ENCODE peak calls at places on chromosome 10, in ten cellular contexts. One of them, this sample, is unnamed.

GRCh38 chr10:111840546-111840945 is 343.0 kb downstream of the GPAM start:
- DNase-seq in PC-3: no peak
- DNase-seq in H1: no peak
- DNase-seq in testis: no peak
- DNase-seq in A549: no peak
- DNase-seq in heart left ventricle: no peak
- DNase-seq in IMR-90: no peak
- DNase-seq in sigmoid colon: no peak
- DNase-seq in OCI-LY7: no peak
- DNase-seq in cardiac muscle cell: no peak
- DNase-seq in this sample: no peak

GRCh38 chr10:9762966-9763656 is 1254.6 kb upstream of the CELF2 start:
- DNase-seq in PC-3: no peak
- DNase-seq in H1: no peak
- DNase-seq in testis: no peak
- DNase-seq in A549: no peak
- DNase-seq in heart left ventricle: no peak
- DNase-seq in IMR-90: peak
- DNase-seq in sigmoid colon: no peak
- DNase-seq in OCI-LY7: no peak
- DNase-seq in cardiac muscle cell: no peak
- DNase-seq in this sample: no peak

GRCh38 chr10:71075759-71076472 is 136.5 kb upstream of the UNC5B start:
- DNase-seq in PC-3: no peak
- DNase-seq in H1: peak
- DNase-seq in testis: no peak
- DNase-seq in A549: no peak
- DNase-seq in heart left ventricle: peak
- DNase-seq in IMR-90: no peak
- DNase-seq in sigmoid colon: peak
- DNase-seq in OCI-LY7: no peak
- DNase-seq in cardiac muscle cell: no peak
- DNase-seq in this sample: peak

GRCh38 chr10:103007017-103007416 is 88.9 kb downstream of the CNNM2 start:
- DNase-seq in PC-3: no peak
- DNase-seq in H1: no peak
- DNase-seq in testis: no peak
- DNase-seq in A549: no peak
- DNase-seq in heart left ventricle: no peak
- DNase-seq in IMR-90: no peak
- DNase-seq in sigmoid colon: no peak
- DNase-seq in OCI-LY7: no peak
- DNase-seq in cardiac muscle cell: no peak
- DNase-seq in this sample: no peak

GRCh38 chr10:73018632-73019031 is 64.0 kb upstream of the PLA2G12B start:
- DNase-seq in PC-3: peak
- DNase-seq in H1: no peak
- DNase-seq in testis: no peak
- DNase-seq in A549: no peak
- DNase-seq in heart left ventricle: no peak
- DNase-seq in IMR-90: no peak
- DNase-seq in sigmoid colon: no peak
- DNase-seq in OCI-LY7: no peak
- DNase-seq in cardiac muscle cell: no peak
- DNase-seq in this sample: no peak

GRCh38 chr10:124093076-124093773 is at the start of gene CHST15:
- DNase-seq in PC-3: peak
- DNase-seq in H1: peak
- DNase-seq in testis: peak
- DNase-seq in A549: peak
- DNase-seq in heart left ventricle: peak
- DNase-seq in IMR-90: no peak
- DNase-seq in sigmoid colon: peak
- DNase-seq in OCI-LY7: peak
- DNase-seq in cardiac muscle cell: peak
- DNase-seq in this sample: peak

GRCh38 chr10:126264089-126265018 is 123.9 kb downstream of the ADAM12 start:
- DNase-seq in PC-3: no peak
- DNase-seq in H1: no peak
- DNase-seq in testis: no peak
- DNase-seq in A549: no peak
- DNase-seq in heart left ventricle: no peak
- DNase-seq in IMR-90: no peak
- DNase-seq in sigmoid colon: no peak
- DNase-seq in OCI-LY7: no peak
- DNase-seq in cardiac muscle cell: no peak
- DNase-seq in this sample: no peak

GRCh38 chr10:129764901-129765663 is 199.0 kb downstream of the EBF3 start:
- DNase-seq in PC-3: no peak
- DNase-seq in H1: peak
- DNase-seq in testis: peak
- DNase-seq in A549: no peak
- DNase-seq in heart left ventricle: no peak
- DNase-seq in IMR-90: no peak
- DNase-seq in sigmoid colon: peak
- DNase-seq in OCI-LY7: no peak
- DNase-seq in cardiac muscle cell: no peak
- DNase-seq in this sample: peak

GRCh38 chr10:55629792-55630490 is 731.1 kb downstream of the ZWINT start:
- DNase-seq in PC-3: peak
- DNase-seq in H1: peak
- DNase-seq in testis: peak
- DNase-seq in A549: peak
- DNase-seq in heart left ventricle: peak
- DNase-seq in IMR-90: peak
- DNase-seq in sigmoid colon: no peak
- DNase-seq in OCI-LY7: no peak
- DNase-seq in cardiac muscle cell: peak
- DNase-seq in this sample: no peak

GRCh38 chr10:72084094-72084459 is 4.3 kb downstream of the SPOCK2 start:
- DNase-seq in PC-3: no peak
- DNase-seq in H1: no peak
- DNase-seq in testis: no peak
- DNase-seq in A549: no peak
- DNase-seq in heart left ventricle: no peak
- DNase-seq in IMR-90: no peak
- DNase-seq in sigmoid colon: no peak
- DNase-seq in OCI-LY7: peak
- DNase-seq in cardiac muscle cell: no peak
- DNase-seq in this sample: no peak

GRCh38 chr10:126663880-126664279 is 6.6 kb downstream of the C10orf90 start:
- DNase-seq in PC-3: peak
- DNase-seq in H1: no peak
- DNase-seq in testis: no peak
- DNase-seq in A549: no peak
- DNase-seq in heart left ventricle: peak
- DNase-seq in IMR-90: peak
- DNase-seq in sigmoid colon: no peak
- DNase-seq in OCI-LY7: no peak
- DNase-seq in cardiac muscle cell: no peak
- DNase-seq in this sample: no peak

GRCh38 chr10:11164806-11165590 is 147.3 kb downstream of the CELF2 start:
- DNase-seq in PC-3: no peak
- DNase-seq in H1: peak
- DNase-seq in testis: peak
- DNase-seq in A549: no peak
- DNase-seq in heart left ventricle: peak
- DNase-seq in IMR-90: peak
- DNase-seq in sigmoid colon: peak
- DNase-seq in OCI-LY7: peak
- DNase-seq in cardiac muscle cell: peak
- DNase-seq in this sample: peak

GRCh38 chr10:13925924-13926435 is 339.2 kb downstream of the PRPF18 start:
- DNase-seq in PC-3: no peak
- DNase-seq in H1: no peak
- DNase-seq in testis: no peak
- DNase-seq in A549: no peak
- DNase-seq in heart left ventricle: no peak
- DNase-seq in IMR-90: no peak
- DNase-seq in sigmoid colon: no peak
- DNase-seq in OCI-LY7: no peak
- DNase-seq in cardiac muscle cell: no peak
- DNase-seq in this sample: no peak

GRCh38 chr10:13921941-13922340 is 335.2 kb downstream of the PRPF18 start:
- DNase-seq in PC-3: no peak
- DNase-seq in H1: no peak
- DNase-seq in testis: no peak
- DNase-seq in A549: no peak
- DNase-seq in heart left ventricle: no peak
- DNase-seq in IMR-90: no peak
- DNase-seq in sigmoid colon: no peak
- DNase-seq in OCI-LY7: no peak
- DNase-seq in cardiac muscle cell: no peak
- DNase-seq in this sample: no peak

GRCh38 chr10:13922591-13922990 is 335.8 kb downstream of the PRPF18 start:
- DNase-seq in PC-3: peak
- DNase-seq in H1: no peak
- DNase-seq in testis: no peak
- DNase-seq in A549: no peak
- DNase-seq in heart left ventricle: no peak
- DNase-seq in IMR-90: peak
- DNase-seq in sigmoid colon: no peak
- DNase-seq in OCI-LY7: no peak
- DNase-seq in cardiac muscle cell: no peak
- DNase-seq in this sample: no peak

GRCh38 chr10:13920465-13920864 is 333.7 kb downstream of the PRPF18 start:
- DNase-seq in PC-3: no peak
- DNase-seq in H1: no peak
- DNase-seq in testis: no peak
- DNase-seq in A549: no peak
- DNase-seq in heart left ventricle: no peak
- DNase-seq in IMR-90: no peak
- DNase-seq in sigmoid colon: no peak
- DNase-seq in OCI-LY7: no peak
- DNase-seq in cardiac muscle cell: no peak
- DNase-seq in this sample: no peak

DNA sequence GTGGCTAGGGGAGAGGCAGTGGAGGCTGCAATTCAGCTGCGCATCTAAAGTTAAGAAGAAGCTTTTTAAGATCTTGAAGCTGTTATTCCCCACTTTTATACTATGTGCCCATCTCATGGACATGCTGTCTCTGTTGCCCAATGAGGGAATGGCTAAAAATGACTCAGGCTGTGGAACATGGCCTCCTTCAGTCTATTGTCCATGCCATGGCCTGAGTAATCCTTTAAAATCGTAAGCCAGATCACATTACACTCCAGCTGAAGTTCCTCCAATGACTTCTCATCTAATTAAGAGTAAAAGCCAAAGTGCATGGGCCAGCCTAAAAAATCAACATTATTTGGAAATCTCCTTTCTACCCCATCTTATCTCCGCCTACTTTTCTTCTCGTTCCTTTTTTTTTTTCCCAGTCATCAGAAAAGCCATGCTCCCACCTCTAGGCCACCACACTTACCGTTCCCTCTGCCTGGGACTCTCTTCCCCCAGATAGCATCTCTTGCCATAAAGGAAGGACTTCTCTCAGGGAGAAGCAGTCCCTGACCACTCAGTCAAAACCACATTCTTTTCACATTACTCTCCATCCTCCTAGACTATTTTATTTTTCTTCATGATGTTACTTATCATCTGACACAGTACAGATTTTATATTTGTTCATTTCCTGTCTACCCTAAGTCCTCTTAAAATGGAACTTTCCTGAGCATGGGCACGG is 337.4 kb downstream of the PRPF18 start:
- DNase-seq in PC-3: peak
- DNase-seq in H1: no peak
- DNase-seq in testis: no peak
- DNase-seq in A549: no peak
- DNase-seq in heart left ventricle: no peak
- DNase-seq in IMR-90: peak
- DNase-seq in sigmoid colon: no peak
- DNase-seq in OCI-LY7: no peak
- DNase-seq in cardiac muscle cell: no peak
- DNase-seq in this sample: no peak
- TF ChIP-seq CTCF in PC-3: no peak
- TF ChIP-seq CTCF in H1: no peak
- TF ChIP-seq CTCF in testis: no peak
- TF ChIP-seq CTCF in A549: no peak
- TF ChIP-seq CTCF in heart left ventricle: no peak
- TF ChIP-seq CTCF in IMR-90: no peak
- TF ChIP-seq CTCF in sigmoid colon: no peak
- TF ChIP-seq CTCF in OCI-LY7: no peak
- TF ChIP-seq CTCF in cardiac muscle cell: no peak
- TF ChIP-seq CTCF in this sample: no peak

DNA sequence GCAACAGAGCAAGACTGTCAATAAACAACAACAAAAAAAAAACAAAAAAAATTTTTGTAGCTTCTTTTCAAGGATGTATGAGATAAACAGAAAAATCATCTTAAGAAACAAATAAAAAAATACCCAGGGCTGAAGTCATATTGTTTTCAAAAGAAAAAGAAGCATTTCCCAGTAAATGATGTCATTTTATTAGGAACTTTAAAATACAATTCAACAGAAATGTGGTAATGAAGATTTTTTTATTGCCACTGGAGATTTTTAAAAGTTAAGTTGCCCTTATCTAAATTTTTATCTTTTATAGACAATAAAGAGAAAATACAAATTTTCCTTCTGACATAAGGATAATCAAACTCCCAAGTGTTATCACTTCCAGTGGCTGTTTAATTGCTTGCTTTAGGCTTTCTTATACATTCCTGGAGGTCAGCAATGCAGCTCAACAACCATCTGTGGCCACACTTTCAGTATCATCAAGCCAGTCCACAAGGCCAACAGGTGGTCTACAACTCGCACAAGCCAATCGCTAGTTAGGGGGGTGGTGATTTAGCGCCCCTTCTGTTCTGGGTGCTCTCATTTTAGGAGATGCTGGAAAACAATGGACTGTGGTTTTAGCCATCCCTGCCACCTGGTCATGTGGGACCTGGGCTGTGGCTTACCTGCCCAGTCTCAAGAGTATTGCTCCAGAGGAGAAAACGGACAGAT is 10.8 kb downstream of the SEPHS1 start:
- DNase-seq in PC-3: no peak
- DNase-seq in H1: no peak
- DNase-seq in testis: no peak
- DNase-seq in A549: no peak
- DNase-seq in heart left ventricle: no peak
- DNase-seq in IMR-90: no peak
- DNase-seq in sigmoid colon: no peak
- DNase-seq in OCI-LY7: no peak
- DNase-seq in cardiac muscle cell: no peak
- DNase-seq in this sample: no peak
- H3K27ac ChIP-seq in PC-3: no peak
- H3K27ac ChIP-seq in H1: no peak
- H3K27ac ChIP-seq in testis: no peak
- H3K27ac ChIP-seq in A549: no peak
- H3K27ac ChIP-seq in heart left ventricle: no peak
- H3K27ac ChIP-seq in IMR-90: no peak
- H3K27ac ChIP-seq in sigmoid colon: no peak
- H3K27ac ChIP-seq in OCI-LY7: no peak
- H3K27ac ChIP-seq in cardiac muscle cell: no peak
- H3K27ac ChIP-seq in this sample: no peak

GRCh38 chr10:25226775-25227682 is 52.2 kb downstream of the GPR158 start:
- DNase-seq in PC-3: peak
- DNase-seq in H1: no peak
- DNase-seq in testis: peak
- DNase-seq in A549: peak
- DNase-seq in heart left ventricle: peak
- DNase-seq in IMR-90: peak
- DNase-seq in sigmoid colon: no peak
- DNase-seq in OCI-LY7: peak
- DNase-seq in cardiac muscle cell: peak
- DNase-seq in this sample: no peak
- TF ChIP-seq CTCF in PC-3: peak
- TF ChIP-seq CTCF in H1: peak
- TF ChIP-seq CTCF in testis: peak
- TF ChIP-seq CTCF in A549: peak
- TF ChIP-seq CTCF in heart left ventricle: peak
- TF ChIP-seq CTCF in IMR-90: peak
- TF ChIP-seq CTCF in sigmoid colon: peak
- TF ChIP-seq CTCF in OCI-LY7: peak
- TF ChIP-seq CTCF in cardiac muscle cell: peak
- TF ChIP-seq CTCF in this sample: no peak

GRCh38 chr10:44879531-44879899 is 31.6 kb upstream of the TMEM72 start:
- DNase-seq in PC-3: no peak
- DNase-seq in H1: no peak
- DNase-seq in testis: no peak
- DNase-seq in A549: no peak
- DNase-seq in heart left ventricle: no peak
- DNase-seq in IMR-90: no peak
- DNase-seq in sigmoid colon: peak
- DNase-seq in OCI-LY7: no peak
- DNase-seq in cardiac muscle cell: no peak
- DNase-seq in this sample: no peak
- H3K27ac ChIP-seq in PC-3: no peak
- H3K27ac ChIP-seq in H1: no peak
- H3K27ac ChIP-seq in testis: peak
- H3K27ac ChIP-seq in A549: no peak
- H3K27ac ChIP-seq in heart left ventricle: peak
- H3K27ac ChIP-seq in IMR-90: no peak
- H3K27ac ChIP-seq in sigmoid colon: peak
- H3K27ac ChIP-seq in OCI-LY7: no peak
- H3K27ac ChIP-seq in cardiac muscle cell: peak
- H3K27ac ChIP-seq in this sample: no peak

This sample was measured in upper lobe of left lung.